ENCODE peak calls at places on chromosomes 7 and 10, in five cellular contexts. One of them, this sample, is unnamed.

GRCh38 chr10:72954596-72955569 is at the start of gene PLA2G12B:
- DNase-seq in mammary epithelial cell: no peak
- DNase-seq in RWPE1: no peak
- DNase-seq in neural crest cell: no peak
- DNase-seq in coronary artery: no peak
- DNase-seq in this sample: no peak

GRCh38 chr10:110859947-110860376 is 11.8 kb upstream of the PDCD4 start:
- DNase-seq in mammary epithelial cell: no peak
- DNase-seq in RWPE1: no peak
- DNase-seq in neural crest cell: no peak
- DNase-seq in coronary artery: no peak
- DNase-seq in this sample: peak

GRCh38 chr10:132209130-132209529 is 22.4 kb downstream of the DPYSL4 start:
- DNase-seq in mammary epithelial cell: no peak
- DNase-seq in RWPE1: peak
- DNase-seq in neural crest cell: no peak
- DNase-seq in coronary artery: no peak
- DNase-seq in this sample: no peak

GRCh38 chr7:27157717-27158431 is 1.4 kb upstream of the HOXA7 start:
- DNase-seq in mammary epithelial cell: no peak
- DNase-seq in RWPE1: no peak
- DNase-seq in neural crest cell: no peak
- DNase-seq in coronary artery: no peak
- DNase-seq in this sample: no peak

GRCh38 chr7:93337047-93337446 is 104.9 kb downstream of the VPS50 start:
- DNase-seq in mammary epithelial cell: no peak
- DNase-seq in RWPE1: no peak
- DNase-seq in neural crest cell: no peak
- DNase-seq in coronary artery: no peak
- DNase-seq in this sample: no peak

GRCh38 chr7:45068236-45069023 is 20.3 kb downstream of the NACAD start:
- DNase-seq in mammary epithelial cell: no peak
- DNase-seq in RWPE1: no peak
- DNase-seq in neural crest cell: no peak
- DNase-seq in coronary artery: no peak
- DNase-seq in this sample: no peak

GRCh38 chr7:1160665-1161010 is 642 bp upstream of the ZFAND2A start:
- DNase-seq in mammary epithelial cell: peak
- DNase-seq in RWPE1: no peak
- DNase-seq in neural crest cell: no peak
- DNase-seq in coronary artery: no peak
- DNase-seq in this sample: no peak

GRCh38 chr7:116446179-116446855 is 53.2 kb upstream of the CAV2 start:
- DNase-seq in mammary epithelial cell: no peak
- DNase-seq in RWPE1: no peak
- DNase-seq in neural crest cell: no peak
- DNase-seq in coronary artery: no peak
- DNase-seq in this sample: no peak

GRCh38 chr10:98349508-98349922 is 65.5 kb downstream of the PYROXD2 start:
- DNase-seq in mammary epithelial cell: no peak
- DNase-seq in RWPE1: no peak
- DNase-seq in neural crest cell: no peak
- DNase-seq in coronary artery: peak
- DNase-seq in this sample: peak

GRCh38 chr7:90764848-90765570 is 168.9 kb downstream of the CDK14 start:
- DNase-seq in mammary epithelial cell: no peak
- DNase-seq in RWPE1: no peak
- DNase-seq in neural crest cell: no peak
- DNase-seq in coronary artery: no peak
- DNase-seq in this sample: no peak

GRCh38 chr7:141484907-141485306 is 66.3 kb upstream of the AGK start:
- DNase-seq in mammary epithelial cell: no peak
- DNase-seq in RWPE1: no peak
- DNase-seq in neural crest cell: no peak
- DNase-seq in coronary artery: no peak
- DNase-seq in this sample: no peak

GRCh38 chr10:36114913-36115312 is 472.8 kb upstream of the FZD8 start:
- DNase-seq in mammary epithelial cell: no peak
- DNase-seq in RWPE1: no peak
- DNase-seq in neural crest cell: no peak
- DNase-seq in coronary artery: no peak
- DNase-seq in this sample: no peak

GRCh38 chr7:22732556-22733126 is 5.6 kb downstream of the IL6 start:
- DNase-seq in mammary epithelial cell: peak
- DNase-seq in RWPE1: peak
- DNase-seq in neural crest cell: no peak
- DNase-seq in coronary artery: no peak
- DNase-seq in this sample: no peak

GRCh38 chr10:3484306-3485187 is 300.5 kb downstream of the KLF6 start:
- DNase-seq in mammary epithelial cell: no peak
- DNase-seq in RWPE1: no peak
- DNase-seq in neural crest cell: no peak
- DNase-seq in coronary artery: no peak
- DNase-seq in this sample: no peak

GRCh38 chr7:33804261-33804660 is 101.1 kb upstream of the BMPER start:
- DNase-seq in mammary epithelial cell: no peak
- DNase-seq in RWPE1: no peak
- DNase-seq in neural crest cell: no peak
- DNase-seq in coronary artery: no peak
- DNase-seq in this sample: no peak

GRCh38 chr7:66804001-66804400 is 63.5 kb downstream of the RABGEF1 start:
- DNase-seq in mammary epithelial cell: no peak
- DNase-seq in RWPE1: no peak
- DNase-seq in neural crest cell: no peak
- DNase-seq in coronary artery: no peak
- DNase-seq in this sample: no peak
- TF ChIP-seq CTCF in mammary epithelial cell: no peak
- TF ChIP-seq CTCF in RWPE1: no peak
- TF ChIP-seq CTCF in neural crest cell: no peak
- TF ChIP-seq CTCF in coronary artery: no peak
- TF ChIP-seq CTCF in this sample: no peak

DNA sequence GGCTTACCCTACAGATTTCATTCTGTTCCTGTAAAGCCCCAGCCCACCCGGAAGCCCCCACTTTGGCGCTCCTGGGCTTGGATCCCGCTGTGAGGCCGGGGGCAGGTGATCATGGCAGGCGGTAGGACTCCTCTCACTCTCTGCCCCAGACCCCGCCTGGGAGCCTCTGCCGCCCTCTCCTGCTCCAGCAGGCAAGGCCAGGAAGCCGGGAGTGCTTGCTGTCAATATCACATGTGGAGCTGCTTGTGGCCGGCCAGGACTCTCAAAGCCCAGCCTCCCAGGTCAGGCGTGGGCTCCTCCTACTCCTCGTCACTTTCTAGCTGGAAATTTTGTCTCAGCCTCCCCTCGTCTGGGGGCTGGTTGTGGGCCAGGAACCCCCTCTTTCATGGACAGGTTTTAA is 273.5 kb upstream of the PODXL start:
- DNase-seq in mammary epithelial cell: no peak
- DNase-seq in RWPE1: no peak
- DNase-seq in neural crest cell: no peak
- DNase-seq in coronary artery: no peak
- DNase-seq in this sample: no peak
- TF ChIP-seq CTCF in mammary epithelial cell: no peak
- TF ChIP-seq CTCF in RWPE1: no peak
- TF ChIP-seq CTCF in neural crest cell: no peak
- TF ChIP-seq CTCF in coronary artery: no peak
- TF ChIP-seq CTCF in this sample: no peak

GRCh38 chr10:37304036-37304435 is 178.6 kb downstream of the ANKRD30A start:
- DNase-seq in mammary epithelial cell: no peak
- DNase-seq in RWPE1: no peak
- DNase-seq in neural crest cell: no peak
- DNase-seq in coronary artery: no peak
- DNase-seq in this sample: no peak
- TF ChIP-seq CTCF in mammary epithelial cell: no peak
- TF ChIP-seq CTCF in RWPE1: no peak
- TF ChIP-seq CTCF in neural crest cell: no peak
- TF ChIP-seq CTCF in coronary artery: no peak
- TF ChIP-seq CTCF in this sample: no peak

GRCh38 chr7:132755538-132756481 is 179.5 kb upstream of the PLXNA4 start:
- DNase-seq in mammary epithelial cell: peak
- DNase-seq in RWPE1: no peak
- DNase-seq in neural crest cell: no peak
- DNase-seq in coronary artery: no peak
- DNase-seq in this sample: no peak
- TF ChIP-seq CTCF in mammary epithelial cell: peak
- TF ChIP-seq CTCF in RWPE1: no peak
- TF ChIP-seq CTCF in neural crest cell: no peak
- TF ChIP-seq CTCF in coronary artery: no peak
- TF ChIP-seq CTCF in this sample: no peak